ENCODE peak calls at places on chromosome 11, in nine cellular contexts. K is psoas muscle, B is colonic mucosa, N is gastrocnemius medialis, I is stomach, S is bronchial epithelial cell, V is tibial nerve, A is neural progenitor cell, E is A549. Q is an unnamed sample.

GRCh38 chr11:116882386-116882785 is 45.0 kb upstream of the APOA1 start:
- DNase-seq in N (no peak), A (no peak), B (no peak), K (no peak), E (no peak), S (peak; percentile 43), I (no peak), V (no peak), Q (peak; percentile 53)

GRCh38 chr11:2391663-2391975 is 8.9 kb upstream of the TSSC4 start:
- DNase-seq in K (no peak), I (no peak), S (no peak), N (no peak), V (no peak), A (no peak), B (no peak), E (no peak), Q (no peak)

GRCh38 chr11:40401132-40401853 is 1058.2 kb downstream of the LRRC4C start:
- DNase-seq in N (no peak), B (no peak), K (no peak), A (no peak), E (no peak), I (no peak), V (no peak), S (no peak), Q (no peak)

GRCh38 chr11:27395556-27396258 is 32.7 kb upstream of the CCDC34 start:
- DNase-seq in K (no peak), I (peak; percentile 40), S (peak; percentile 85), V (no peak), A (peak; percentile 45), B (peak; percentile 71), N (no peak), E (peak; percentile 40), Q (peak; percentile 62)

GRCh38 chr11:45798793-45799441 is 6.0 kb upstream of the SLC35C1 start:
- DNase-seq in B (no peak), N (no peak), A (no peak), S (peak; percentile 23), V (no peak), I (peak; percentile 25), K (no peak), E (no peak), Q (peak; percentile 63)

GRCh38 chr11:77710358-77710757 is 72.8 kb upstream of the CLNS1A start:
- DNase-seq in I (no peak), K (no peak), N (no peak), V (no peak), A (no peak), S (peak; percentile 59), B (no peak), E (no peak), Q (peak; percentile 67)

GRCh38 chr11:19954899-19955298 is 205.4 kb downstream of the DBX1 start:
- DNase-seq in S (peak; percentile 34), A (no peak), K (no peak), V (no peak), I (no peak), E (no peak), N (no peak), B (no peak), Q (peak; percentile 44)

GRCh38 chr11:59753650-59754493 is 1.3 kb upstream of the STX3 start:
- DNase-seq in V (peak; percentile 90), A (peak; percentile 86), E (peak; percentile 90), S (peak; percentile 53), K (peak; percentile 91), I (peak; percentile 90), B (peak; percentile 95), N (peak; percentile 72), Q (peak; percentile 78)

GRCh38 chr11:72984448-72985077 is 157.6 kb downstream of the FCHSD2 start:
- DNase-seq in K (no peak), E (no peak), A (peak; percentile 5), I (no peak), S (no peak), V (no peak), B (no peak), N (no peak), Q (peak; percentile 40)

GRCh38 chr11:65115361-65116082 is 2.0 kb downstream of the ZNHIT2 start:
- DNase-seq in N (no peak), A (no peak), V (no peak), K (no peak), S (no peak), E (no peak), I (no peak), B (no peak), Q (no peak)

GRCh38 chr11:118398797-118399564 is 2.4 kb upstream of the ATP5MG start:
- DNase-seq in S (peak; percentile 46), A (no peak), N (no peak), V (no peak), K (no peak), E (no peak), B (no peak), I (no peak), Q (peak; percentile 44)

GRCh38 chr11:47175746-47176327 is 842 bp downstream of the ARFGAP2 start:
- DNase-seq in B (no peak), A (no peak), K (peak; percentile 24), N (no peak), I (no peak), V (no peak), E (no peak), S (peak; percentile 33), Q (peak; percentile 10)

GRCh38 chr11:1826552-1827094 is 8.2 kb upstream of the SYT8 start:
- DNase-seq in A (no peak), V (no peak), N (no peak), I (peak; percentile 61), K (no peak), E (peak; percentile 72), S (peak; percentile 56), B (peak; percentile 74), Q (peak; percentile 75)

GRCh38 chr11:61850687-61851086 is 22.6 kb downstream of the FADS2 start:
- DNase-seq in N (no peak), S (no peak), V (no peak), A (no peak), B (no peak), I (no peak), K (no peak), E (no peak), Q (no peak)

GRCh38 chr11:67391304-67392181 is at the start of gene RAD9A:
- DNase-seq in E (peak; percentile 97), A (peak; percentile 99), B (peak; percentile 97), V (peak; percentile 93), N (peak; percentile 92), K (peak; percentile 98), I (peak; percentile 97), S (peak; percentile 72), Q (peak; percentile 94)

GRCh38 chr11:57155400-57155799 is 26.4 kb upstream of the LRRC55 start:
- DNase-seq in E (no peak), A (no peak), V (no peak), B (no peak), N (no peak), S (peak; percentile 93), I (no peak), K (no peak), Q (no peak)

GRCh38 chr11:57156928-57157327 is 24.8 kb upstream of the LRRC55 start:
- DNase-seq in B (no peak), I (no peak), S (no peak), N (no peak), E (no peak), V (no peak), K (no peak), A (no peak), Q (no peak)

GRCh38 chr11:57155838-57156583 is 25.7 kb upstream of the LRRC55 start:
- DNase-seq in V (no peak), S (peak; percentile 15), A (peak; percentile 56), E (no peak), K (no peak), I (no peak), B (no peak), N (no peak), Q (no peak)

GRCh38 chr11:57153448-57153847 is 28.3 kb upstream of the LRRC55 start:
- DNase-seq in I (no peak), S (no peak), A (no peak), V (no peak), B (no peak), K (no peak), N (no peak), E (no peak), Q (no peak)

GRCh38 chr11:57154718-57155117 is 27.0 kb upstream of the LRRC55 start:
- DNase-seq in A (no peak), V (no peak), I (no peak), S (peak; percentile 42), E (no peak), N (no peak), K (no peak), B (no peak), Q (no peak)
- TF ChIP-seq CTCF in A (no peak), V (no peak), I (no peak), S (no peak), E (no peak), N (no peak), K (no peak), B (no peak), Q (no peak)

DNA sequence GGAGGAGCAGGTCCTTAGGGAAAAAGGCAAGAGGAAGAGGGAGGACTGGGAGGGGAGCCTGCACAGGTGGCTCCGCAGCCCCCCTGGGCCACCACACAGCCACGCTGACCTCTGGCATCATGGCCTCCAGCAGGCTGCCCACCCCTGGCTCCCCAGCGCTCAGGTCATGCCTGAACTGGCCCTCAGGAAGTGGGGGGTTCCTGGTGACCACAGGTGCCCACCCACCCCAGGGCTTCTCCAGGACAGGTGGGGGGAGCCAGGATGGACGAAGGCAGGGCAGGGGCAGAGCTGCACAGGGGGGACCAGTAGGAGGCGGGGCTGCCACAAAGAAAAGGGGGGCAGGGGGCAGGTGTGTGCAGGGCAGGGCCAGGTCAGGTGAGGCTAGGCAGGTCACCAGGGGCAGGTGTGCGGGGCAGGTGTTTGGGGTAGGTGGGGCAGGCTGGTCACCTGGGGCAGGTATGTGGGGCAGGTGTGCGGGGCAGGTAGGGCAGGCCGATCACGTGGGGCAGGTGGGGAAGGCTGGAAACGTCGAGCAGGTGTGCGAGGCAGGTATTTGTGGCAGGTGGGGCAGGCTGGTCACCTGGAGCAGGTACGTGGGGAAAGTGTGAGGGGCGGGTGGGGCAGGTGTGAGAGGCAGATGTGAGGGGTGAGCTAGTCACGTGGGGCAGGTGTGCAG is 997 bp downstream of the DEAF1 start:
- DNase-seq in S (no peak), I (no peak), A (no peak), N (no peak), E (no peak), B (peak; percentile 73), K (no peak), V (no peak), Q (no peak)
- H3K4me3 ChIP-seq in S (peak overlapping the region; percentile 80), I (peak overlapping the region; percentile 94), A (peak overlapping the region; percentile 77), N (peak overlapping the region; percentile 92), E (peak overlapping the region; percentile 81), B (peak overlapping the region; percentile 82), K (peak overlapping the region; percentile 95), V (peak overlapping the region; percentile 84), Q (peak overlapping the region; percentile 61)

DNA sequence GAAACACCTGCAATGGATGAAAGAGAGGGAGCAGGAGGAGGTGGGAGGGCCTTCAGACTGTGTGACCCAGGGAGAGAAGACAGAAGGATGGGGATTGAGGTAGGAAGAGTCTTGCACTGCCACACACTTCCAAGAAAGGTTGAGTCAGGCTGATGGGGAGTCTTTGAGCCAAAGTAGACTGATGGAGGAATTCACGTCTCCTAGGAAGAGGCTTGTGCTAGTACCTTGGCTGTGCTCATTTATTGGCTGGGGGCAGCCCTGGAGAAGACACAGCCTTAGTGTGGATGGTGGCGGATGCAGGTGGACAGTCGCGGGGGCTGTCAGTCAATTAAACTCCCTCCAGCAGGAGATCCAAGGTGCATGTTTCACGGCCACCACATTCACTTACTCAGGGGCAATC is 16.2 kb upstream of the ACCSL start:
- DNase-seq in I (no peak), E (no peak), K (no peak), A (no peak), V (no peak), N (no peak), B (no peak), S (no peak), Q (no peak)
- TF ChIP-seq CTCF in I (no peak), E (no peak), K (no peak), A (no peak), V (no peak), N (no peak), B (no peak), S (no peak), Q (no peak)

GRCh38 chr11:22458141-22458540 is 120.0 kb downstream of the SLC17A6 start:
- DNase-seq in A (no peak), B (no peak), E (no peak), V (no peak), I (no peak), N (no peak), K (no peak), S (no peak), Q (no peak)
- H3K4me3 ChIP-seq in A (no peak overlapping the region), B (no peak overlapping the region), E (no peak overlapping the region), V (no peak overlapping the region), I (no peak overlapping the region), N (no peak overlapping the region), K (no peak overlapping the region), S (no peak overlapping the region), Q (no peak overlapping the region)

Q was measured in choroid plexus epithelial cell.